ENCODE peak calls at places on chromosomes 13 and 19, in five cellular contexts. S is thoracic aorta, E is heart left ventricle, G is upper lobe of right lung, W is GM23338. L is an unnamed sample.

GRCh38 chr13:46348976-46349375 is 38.1 kb downstream of the RUBCNL start:
- DNase-seq in G (no peak), S (no peak), W (no peak), E (no peak), L (no peak)

GRCh38 chr13:44399045-44399444 is 25.4 kb downstream of the SERP2 start:
- DNase-seq in W (no peak), G (no peak), S (no peak), E (no peak), L (no peak)

GRCh38 chr13:42174344-42175162 is 97.4 kb upstream of the AKAP11 start:
- DNase-seq in G (no peak), W (peak; percentile 19), S (no peak), E (no peak), L (no peak)

GRCh38 chr13:34357435-34358232 is 539.7 kb downstream of the RFC3 start:
- DNase-seq in S (no peak), W (peak; percentile 2), E (no peak), G (no peak), L (no peak)

GRCh38 chr19:45179063-45179847 is 671 bp downstream of the BLOC1S3 start:
- DNase-seq in E (peak; percentile 52), S (no peak), G (peak; percentile 81), W (no peak), L (no peak)

GRCh38 chr13:80312967-80313366 is 28.0 kb downstream of the SPRY2 start:
- DNase-seq in E (no peak), G (no peak), S (no peak), W (no peak), L (no peak)

GRCh38 chr13:80100636-80101035 is 240.3 kb downstream of the SPRY2 start:
- DNase-seq in G (no peak), E (no peak), S (no peak), W (no peak), L (no peak)

GRCh38 chr13:52001120-52001731 is 10.0 kb downstream of the ATP7B start:
- DNase-seq in W (peak; percentile 82), G (no peak), S (no peak), E (no peak), L (no peak)

GRCh38 chr13:78806457-78806856 is 147.5 kb upstream of the OBI1 start:
- DNase-seq in W (peak; percentile 67), S (no peak), E (no peak), G (no peak), L (no peak)

GRCh38 chr13:51797664-51798488 is 6.1 kb downstream of the DHRS12 start:
- DNase-seq in S (no peak), G (no peak), W (peak; percentile 87), E (peak; percentile 45), L (no peak)

GRCh38 chr13:68030152-68030809 is 800.1 kb upstream of the PCDH9 start:
- DNase-seq in S (no peak), E (no peak), W (no peak), G (no peak), L (no peak)

GRCh38 chr19:4554717-4555116 is 4.8 kb downstream of the SEMA6B start:
- DNase-seq in G (no peak), W (no peak), S (no peak), E (no peak), L (no peak)

GRCh38 chr19:1213391-1214286 is 8.1 kb downstream of the STK11 start:
- DNase-seq in S (no peak), W (no peak), G (peak; percentile 85), E (peak; percentile 87), L (peak; percentile 74)

GRCh38 chr19:5250127-5250659 is 90.4 kb downstream of the PTPRS start:
- DNase-seq in S (peak; percentile 53), W (no peak), G (no peak), E (peak; percentile 83), L (no peak)

GRCh38 chr19:9032136-9032626 is 22.0 kb upstream of the MUC16 start:
- DNase-seq in G (no peak), E (no peak), W (no peak), S (no peak), L (no peak)

GRCh38 chr19:42433503-42434260 is 6.5 kb upstream of the LIPE start:
- DNase-seq in W (peak; percentile 86), G (peak; percentile 81), S (no peak), E (peak; percentile 91), L (peak; percentile 79)

GRCh38 chr13:44904982-44905381 is 84.3 kb downstream of the NUFIP1 start:
- DNase-seq in S (peak; percentile 16), G (no peak), W (no peak), E (peak; percentile 50), L (peak; percentile 70)

GRCh38 chr13:45747071-45747470 is 45.0 kb downstream of the CBY2 start:
- DNase-seq in W (no peak), E (no peak), G (no peak), S (no peak), L (no peak)

GRCh38 chr13:76965759-76966421 is 17.6 kb downstream of the ACOD1 start:
- DNase-seq in G (no peak), E (peak; percentile 47), W (no peak), S (no peak), L (peak; percentile 68)

GRCh38 chr13:110506859-110507566 is 54.5 kb downstream of the RAB20 start:
- DNase-seq in E (peak; percentile 89), G (peak; percentile 90), S (no peak), W (no peak), L (peak; percentile 79)

DNA sequence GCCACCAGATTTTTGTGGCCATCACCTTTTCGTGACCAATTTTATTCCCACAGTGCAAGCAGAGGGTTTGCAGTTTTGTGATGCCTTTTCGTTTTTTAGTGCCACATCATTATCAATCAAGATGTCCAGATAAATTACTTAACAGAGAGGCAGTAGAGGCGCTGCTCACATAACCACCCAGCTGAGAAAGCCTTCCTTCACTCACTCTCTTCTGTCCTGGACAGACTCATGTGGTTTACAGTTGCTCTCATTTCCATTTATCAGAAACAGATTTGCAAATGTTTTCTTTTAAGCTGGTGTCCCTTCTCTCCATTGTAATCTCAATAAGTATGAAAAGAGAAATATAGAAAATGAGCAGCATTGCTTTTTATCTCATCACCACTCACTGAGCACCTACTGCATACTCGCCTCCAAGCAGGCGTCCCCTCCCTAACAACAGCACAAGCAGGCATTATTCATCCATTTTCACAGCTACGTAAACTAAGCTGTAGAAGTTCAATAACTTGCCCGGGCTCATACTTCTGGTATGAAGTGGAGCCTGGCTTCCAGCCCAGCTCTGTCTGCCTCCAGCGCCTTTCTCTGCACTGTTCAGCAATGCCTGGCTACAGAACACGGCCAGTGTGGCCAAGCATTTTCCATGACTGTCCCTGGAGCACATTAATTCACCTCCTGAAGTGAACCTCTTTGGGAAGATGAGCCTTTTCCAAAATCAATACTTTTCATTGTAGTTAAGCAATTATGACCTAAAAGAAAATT is 34.6 kb upstream of the KATNAL1 start:
- DNase-seq in W (no peak), S (peak; percentile 61), G (peak; percentile 85), E (peak; percentile 93), L (peak; percentile 84)
- H3K4me1 ChIP-seq in W (peaks cover 8% of the 10 kb centered on the region), S (peaks cover 14% of the 10 kb centered on the region), G (peaks cover 28% of the 10 kb centered on the region), E (peaks cover 42% of the 10 kb centered on the region), L (peaks cover 47% of the 10 kb centered on the region)

DNA sequence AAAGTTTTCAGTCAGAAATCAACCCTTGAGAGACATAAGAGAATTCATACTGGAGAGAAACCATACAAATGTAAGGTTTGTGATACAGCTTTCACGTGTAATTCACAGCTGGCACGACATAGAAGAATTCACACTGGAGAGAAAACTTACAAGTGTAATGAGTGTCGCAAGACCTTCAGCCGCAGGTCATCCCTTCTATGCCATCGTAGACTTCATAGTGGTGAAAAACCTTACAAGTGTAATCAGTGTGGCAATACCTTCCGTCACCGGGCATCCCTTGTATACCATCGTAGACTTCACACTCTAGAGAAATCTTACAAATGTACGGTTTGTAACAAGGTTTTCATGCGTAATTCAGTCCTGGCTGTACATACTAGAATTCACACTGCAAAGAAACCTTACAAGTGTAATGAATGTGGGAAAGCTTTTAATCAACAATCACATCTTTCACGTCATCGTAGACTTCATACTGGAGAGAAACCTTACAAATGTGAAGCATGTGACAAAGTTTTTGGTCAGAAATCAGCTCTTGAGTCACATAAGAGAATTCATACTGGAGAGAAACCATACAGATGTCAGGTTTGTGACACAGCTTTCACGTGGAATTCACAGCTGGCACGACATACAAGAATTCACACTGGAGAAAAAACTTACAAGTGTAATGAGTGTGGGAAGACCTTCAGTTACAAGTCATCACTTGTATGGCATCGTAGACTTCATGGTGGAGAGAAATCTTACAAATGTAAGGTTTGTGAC is 15.7 kb upstream of the ZNF701 start:
- DNase-seq in S (no peak), W (no peak), E (no peak), G (no peak), L (no peak)
- H3K4me3 ChIP-seq in S (no peak overlapping the region), W (no peak overlapping the region), E (no peak overlapping the region), G (no peak overlapping the region), L (no peak overlapping the region)

GRCh38 chr19:12783849-12784393 is 7.4 kb upstream of the JUNB start:
- DNase-seq in G (peak; percentile 87), E (peak; percentile 87), S (no peak), W (no peak), L (peak; percentile 79)

GRCh38 chr19:12784394-12784870 is 6.9 kb upstream of the JUNB start:
- DNase-seq in W (no peak), G (no peak), S (no peak), E (no peak), L (no peak)

GRCh38 chr19:12782424-12783225 is 7.3 kb upstream of the HOOK2 start:
- DNase-seq in G (peak; percentile 96), E (peak; percentile 94), W (peak; percentile 55), S (no peak), L (peak; percentile 91)

GRCh38 chr19:12783226-12783848 is 7.9 kb upstream of the JUNB start:
- DNase-seq in S (no peak), G (no peak), E (no peak), W (peak; percentile 64), L (no peak)

DNA sequence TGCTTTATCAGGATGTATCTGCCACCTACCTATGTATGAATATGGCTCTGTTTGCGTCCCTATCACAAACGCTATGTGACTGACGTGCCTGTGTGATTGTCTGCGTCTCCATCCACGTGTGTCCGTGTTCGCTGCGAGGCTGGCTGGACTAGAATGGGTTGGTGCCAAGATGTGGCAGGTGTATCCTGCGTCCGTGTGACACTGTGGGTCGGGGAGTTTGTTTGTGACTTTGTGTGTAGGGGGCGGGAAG is 6.7 kb upstream of the HOOK2 start:
- DNase-seq in G (no peak), S (no peak), W (no peak), E (no peak), L (no peak)
- H3K27ac ChIP-seq in G (peak overlapping the region; percentile 100), S (peak overlapping the region; percentile 99), W (no peak overlapping the region), E (peak overlapping the region; percentile 99), L (peak overlapping the region; percentile 99)

GRCh38 chr13:97339989-97340361 is 94.0 kb upstream of the RAP2A start:
- DNase-seq in W (no peak), E (no peak), G (no peak), S (no peak), L (no peak)

GRCh38 chr13:97341135-97341534 is 92.8 kb upstream of the RAP2A start:
- DNase-seq in G (no peak), W (no peak), S (no peak), E (no peak), L (no peak)

GRCh38 chr13:97342936-97343335 is 91.0 kb upstream of the RAP2A start:
- DNase-seq in E (no peak), S (no peak), W (no peak), G (no peak), L (no peak)

GRCh38 chr13:97340399-97340798 is 93.6 kb upstream of the RAP2A start:
- DNase-seq in G (no peak), W (no peak), E (no peak), S (no peak), L (no peak)

DNA sequence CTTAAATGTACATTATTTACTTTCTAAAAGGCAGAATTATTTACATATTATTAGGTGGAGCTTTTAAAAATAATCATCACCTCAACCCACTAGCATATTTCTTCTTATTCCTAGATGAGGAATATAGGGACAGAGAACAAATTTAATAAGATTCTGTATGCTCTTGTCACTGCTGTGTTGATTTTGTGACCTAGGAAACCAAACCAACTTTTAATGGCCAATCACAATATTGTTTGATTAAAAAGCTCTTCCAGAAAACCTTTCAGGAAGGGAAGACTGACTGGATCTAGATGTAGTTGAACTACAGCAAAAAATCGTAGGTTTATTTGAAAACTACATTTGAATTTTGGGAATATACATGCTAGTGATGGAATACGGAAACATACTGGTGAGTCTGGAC is 91.8 kb upstream of the RAP2A start:
- DNase-seq in S (no peak), W (no peak), G (no peak), E (no peak), L (no peak)
- H3K4me1 ChIP-seq in S (peaks cover 12% of the 10 kb centered on the region), W (no peaks in the 10 kb centered on the region), G (peaks cover 20% of the 10 kb centered on the region), E (peaks cover 27% of the 10 kb centered on the region), L (no peaks in the 10 kb centered on the region)